ENCODE peak calls at places on chromosomes 16 and 17, in five cellular contexts. E is skeletal muscle cell, L is KBM-7, O is GM23248, K is right lobe of liver. A is an unnamed sample.

GRCh38 chr16:11181889-11182279 is 74.1 kb downstream of the SOCS1 start:
- DNase-seq in L (peak), K (no peak), E (no peak), O (no peak), A (no peak)

GRCh38 chr17:33381201-33381600 is 88.1 kb upstream of the ASIC2 start:
- DNase-seq in E (no peak), K (no peak), O (peak), L (no peak), A (no peak)

GRCh38 chr16:27786221-27786848 is 236.4 kb downstream of the KATNIP start:
- DNase-seq in L (no peak), O (no peak), K (no peak), E (no peak), A (no peak)

GRCh38 chr17:13395346-13395745 is 206.4 kb downstream of the HS3ST3A1 start:
- DNase-seq in K (no peak), L (no peak), O (peak), E (peak), A (no peak)

GRCh38 chr17:42313773-42314566 is 25.7 kb downstream of the STAT5A start:
- DNase-seq in E (no peak), L (no peak), O (no peak), K (no peak), A (no peak)

GRCh38 chr16:22189473-22190168 is 16.5 kb upstream of the EEF2K start:
- DNase-seq in L (peak), K (peak), O (peak), E (no peak), A (peak)

GRCh38 chr16:610513-611381 is 20.0 kb upstream of the WFIKKN1 start:
- DNase-seq in L (peak), O (peak), E (no peak), K (no peak), A (peak)

GRCh38 chr17:66715745-66716156 is 119.2 kb upstream of the CACNG5 start:
- DNase-seq in K (no peak), O (peak), L (peak), E (no peak), A (no peak)

A was measured in psoas muscle.